ENCODE peak calls at places on chromosome 4, in nine cellular contexts. V, K, L, D, O, S, A, T and M are unnamed samples.

GRCh38 chr4:156889616-156890594 is 81.7 kb downstream of the PDGFC start:
- DNase-seq in L (no peak), T (peak), K (no peak), S (no peak), O (peak), V (no peak), A (peak), D (no peak), M (no peak)

GRCh38 chr4:1971456-1972200 is 37.1 kb downstream of the NELFA start:
- DNase-seq in V (no peak), D (no peak), O (no peak), K (no peak), T (no peak), A (no peak), S (no peak), L (no peak), M (no peak)

GRCh38 chr4:180434131-180434895 is 1808.9 kb upstream of the TENM3 start:
- DNase-seq in V (no peak), T (no peak), K (no peak), O (no peak), D (no peak), L (no peak), S (no peak), A (no peak), M (no peak)

GRCh38 chr4:169070895-169071218 is 60.8 kb upstream of the CBR4 start:
- DNase-seq in S (no peak), T (no peak), O (no peak), D (no peak), K (no peak), L (peak), A (no peak), V (no peak), M (peak)

GRCh38 chr4:87038837-87039715 is 104.3 kb downstream of the AFF1 start:
- DNase-seq in L (peak), S (no peak), A (peak), T (peak), D (peak), K (no peak), O (peak), V (no peak), M (peak)

GRCh38 chr4:91113130-91113706 is 986.0 kb downstream of the CCSER1 start:
- DNase-seq in V (no peak), K (no peak), A (peak), O (no peak), D (no peak), T (peak), L (peak), S (no peak), M (peak)

GRCh38 chr4:163505374-163505773 is 10.9 kb downstream of the TMA16 start:
- DNase-seq in D (no peak), S (no peak), O (no peak), K (no peak), L (no peak), A (no peak), T (no peak), V (no peak), M (no peak)

GRCh38 chr4:8817813-8818062 is 53.9 kb downstream of the HMX1 start:
- DNase-seq in T (no peak), V (no peak), A (no peak), K (peak), O (no peak), L (no peak), D (no peak), S (no peak), M (no peak)

GRCh38 chr4:82864336-82865001 is 26.5 kb downstream of the SEC31A start:
- DNase-seq in T (no peak), S (no peak), V (no peak), D (no peak), O (no peak), K (no peak), L (no peak), A (no peak), M (no peak)

GRCh38 chr4:112939901-112940300 is 109.6 kb upstream of the ANK2 start:
- DNase-seq in D (no peak), L (no peak), T (no peak), O (no peak), S (no peak), A (no peak), V (no peak), K (no peak), M (no peak)

GRCh38 chr4:121846662-121847061 is 23.0 kb upstream of the CCNA2 start:
- DNase-seq in S (no peak), D (no peak), K (no peak), T (no peak), L (no peak), V (no peak), O (no peak), A (no peak), M (no peak)

GRCh38 chr4:73868206-73869129 is 725 bp upstream of the CXCL1 start:
- DNase-seq in T (no peak), K (no peak), L (no peak), O (no peak), V (no peak), S (no peak), A (no peak), D (no peak), M (no peak)

GRCh38 chr4:180947421-180947820 is 1295.8 kb upstream of the TENM3 start:
- DNase-seq in V (no peak), O (no peak), T (no peak), A (peak), L (peak), K (no peak), S (no peak), D (no peak), M (peak)

GRCh38 chr4:156778606-156779005 is 193.0 kb downstream of the PDGFC start:
- DNase-seq in D (no peak), O (no peak), A (peak), S (no peak), L (peak), T (no peak), K (no peak), V (no peak), M (peak)

GRCh38 chr4:101349346-101350064 is 2.2 kb upstream of the PPP3CA start:
- DNase-seq in T (no peak), D (no peak), V (no peak), A (no peak), S (no peak), L (peak), O (peak), K (no peak), M (peak)

GRCh38 chr4:33543941-33544450 is 2700.3 kb downstream of the ARAP2 start:
- DNase-seq in T (no peak), O (no peak), S (no peak), D (no peak), L (no peak), A (no peak), V (no peak), K (no peak), M (no peak)

GRCh38 chr4:187618701-187619278 is 376.8 kb upstream of the ZFP42 start:
- DNase-seq in S (no peak), A (peak), V (no peak), T (no peak), D (no peak), K (no peak), L (peak), O (no peak), M (no peak)

GRCh38 chr4:153520871-153521329 is 54.7 kb downstream of the TMEM131L start:
- DNase-seq in V (no peak), A (no peak), S (no peak), K (no peak), T (no peak), L (no peak), D (no peak), O (no peak), M (no peak)

GRCh38 chr4:184728858-184729257 is 5.0 kb downstream of the CENPU start:
- DNase-seq in O (no peak), A (peak), D (no peak), S (no peak), V (no peak), K (no peak), L (no peak), T (no peak), M (no peak)

GRCh38 chr4:151865327-151865726 is 104.5 kb upstream of the GATB start:
- DNase-seq in A (no peak), D (no peak), K (no peak), T (peak), S (no peak), O (peak), L (no peak), V (no peak), M (no peak)

GRCh38 chr4:19155568-19155967 is 1096.1 kb upstream of the SLIT2 start:
- DNase-seq in D (no peak), V (no peak), S (no peak), A (no peak), T (no peak), L (no peak), O (no peak), K (no peak), M (no peak)